ENCODE peak calls at places on chromosome X, in six cellular contexts. C, N, Y, O, M and A are unnamed samples.

GRCh38 chrX:71118032-71118984 is at the start of gene MED12:
- DNase-seq in C (peak), M (peak), Y (peak), O (peak), N (peak), A (peak)

GRCh38 chrX:136214551-136214950 is 36.6 kb downstream of the MAP7D3 start:
- DNase-seq in O (peak), M (peak), Y (no peak), N (peak), C (no peak), A (no peak)

GRCh38 chrX:82127228-82128123 is 925.6 kb downstream of the SH3BGRL start:
- DNase-seq in C (no peak), Y (no peak), M (no peak), O (no peak), N (no peak), A (no peak)

GRCh38 chrX:40734956-40735317 is 405 bp downstream of the MED14 start:
- DNase-seq in C (no peak), Y (no peak), O (no peak), N (no peak), M (peak), A (no peak)

GRCh38 chrX:64198046-64198445 is 7.5 kb downstream of the AMER1 start:
- DNase-seq in Y (no peak), O (no peak), C (no peak), M (no peak), N (no peak), A (no peak)

GRCh38 chrX:67648361-67648760 is 104.5 kb downstream of the AR start:
- DNase-seq in O (no peak), N (no peak), Y (no peak), M (no peak), C (no peak), A (no peak)

GRCh38 chrX:153662266-153662665 is 11.3 kb downstream of the PNCK start:
- DNase-seq in N (peak), O (peak), M (peak), C (no peak), Y (peak), A (peak)

GRCh38 chrX:12825801-12826200 is 34.6 kb downstream of the PRPS2 start:
- DNase-seq in Y (no peak), N (peak), C (no peak), M (peak), O (peak), A (no peak)

GRCh38 chrX:16444353-16444752 is 205.6 kb upstream of the S100G start:
- DNase-seq in C (no peak), Y (no peak), N (peak), O (no peak), M (no peak), A (no peak)

GRCh38 chrX:33205321-33205720 is 6.0 kb downstream of the DMD start:
- DNase-seq in Y (no peak), N (peak), C (no peak), M (no peak), O (no peak), A (no peak)
- H3K27ac ChIP-seq in Y (no peak), N (peak), C (no peak), M (no peak), O (no peak), A (no peak)

GRCh38 chrX:147848543-147849448 is 62.9 kb upstream of the FMR1 start:
- DNase-seq in M (no peak), C (no peak), O (no peak), N (no peak), Y (no peak), A (no peak)
- H2AFZ ChIP-seq in M (no peak), C (peak), O (no peak), N (no peak), Y (no peak), A (no peak)

GRCh38 chrX:25555521-25555920 is 539.8 kb upstream of the ARX start:
- DNase-seq in Y (no peak), N (no peak), C (no peak), M (no peak), O (no peak), A (no peak)
- H4K8ac ChIP-seq in Y (no peak), N (no peak), C (no peak), M (no peak), O (no peak), A (no peak)

DNA sequence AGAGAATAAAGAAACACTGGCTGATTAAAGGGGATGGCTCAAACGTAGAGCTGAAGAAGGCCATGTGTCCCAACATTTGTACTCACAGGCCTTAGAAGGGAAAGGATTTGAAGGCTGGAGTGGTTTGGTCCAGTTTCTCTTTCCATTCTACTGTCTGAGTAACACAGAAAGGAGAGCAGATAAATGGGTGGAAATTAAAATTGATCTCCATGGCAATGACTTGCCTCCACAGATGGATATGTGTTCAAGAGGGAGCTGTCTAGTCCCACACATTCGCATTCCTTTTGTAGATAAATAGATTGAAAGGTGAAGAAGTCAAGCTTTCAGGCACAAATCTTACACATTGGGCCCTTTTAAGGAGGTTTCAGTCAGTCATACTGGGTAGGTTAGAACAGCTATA is 74.6 kb downstream of the DOCK11 start:
- DNase-seq in O (no peak), C (no peak), Y (no peak), M (no peak), N (no peak), A (no peak)
- H3K27ac ChIP-seq in O (no peak), C (no peak), Y (no peak), M (no peak), N (no peak), A (no peak)